ENCODE peak calls at places on chromosomes 13 and 19, in ten cellular contexts. L is GM12892, Y is upper lobe of left lung, V is breast epithelium, X is endothelial cell of umbilical vein, E is transverse colon, T is spleen, C is K562, R is prostate gland, F is H1. I is an unnamed sample.
A peak's percentile ranks its signal among the peaks of the same experiment; 100 is the strongest.

GRCh38 chr19:43820098-43820860 is 6.8 kb upstream of the ZNF283 start:
- DNase-seq in L (no peak), X (peak; percentile 20), Y (peak; percentile 54), C (no peak), R (no peak), F (peak; percentile 44), V (no peak), T (no peak), E (no peak), I (no peak)

GRCh38 chr13:102452831-102453230 is 51.0 kb upstream of the FGF14 start:
- DNase-seq in L (no peak), C (no peak), E (no peak), V (no peak), X (no peak), R (no peak), Y (no peak), T (no peak), F (no peak), I (no peak)

GRCh38 chr13:76884167-76884566 is 2.0 kb downstream of the KCTD12 start:
- DNase-seq in F (peak; percentile 33), C (no peak), L (no peak), Y (no peak), E (peak; percentile 17), T (peak; percentile 81), X (peak; percentile 79), R (no peak), V (peak; percentile 29), I (peak; percentile 30)

GRCh38 chr13:94325660-94326059 is 153.8 kb downstream of the DCT start:
- DNase-seq in V (no peak), X (no peak), F (no peak), T (no peak), C (no peak), R (no peak), L (no peak), E (no peak), Y (no peak), I (no peak)

GRCh38 chr13:23383151-23383550 is 50.4 kb downstream of the SACS start:
- DNase-seq in V (no peak), R (no peak), F (no peak), C (no peak), T (no peak), L (no peak), Y (no peak), X (no peak), E (no peak), I (no peak)

GRCh38 chr19:5644051-5644450 is 21.2 kb downstream of the SAFB start:
- DNase-seq in Y (no peak), X (no peak), L (no peak), E (no peak), V (no peak), F (no peak), R (no peak), C (no peak), T (no peak), I (no peak)

GRCh38 chr13:86653009-86653408 is 853.8 kb upstream of the SLITRK6 start:
- DNase-seq in C (no peak), R (no peak), F (no peak), L (no peak), Y (no peak), V (no peak), T (no peak), X (no peak), E (no peak), I (no peak)

GRCh38 chr19:40472516-40472915 is 5.7 kb downstream of the SPTBN4 start:
- DNase-seq in L (no peak), X (no peak), V (no peak), R (no peak), F (no peak), C (no peak), Y (peak; percentile 47), E (no peak), T (no peak), I (no peak)

GRCh38 chr13:103308700-103309099 is 242.5 kb upstream of the SLC10A2 start:
- DNase-seq in T (no peak), R (no peak), F (no peak), V (no peak), C (no peak), Y (no peak), E (no peak), X (no peak), L (no peak), I (no peak)

GRCh38 chr19:3146677-3147100 is 10.9 kb downstream of the GNA15 start:
- DNase-seq in L (no peak), T (peak; percentile 90), R (no peak), X (no peak), C (peak; percentile 68), Y (peak; percentile 90), F (no peak), V (no peak), E (peak; percentile 30), I (no peak)

GRCh38 chr13:33075996-33076395 is 59.8 kb downstream of the KL start:
- DNase-seq in V (no peak), R (no peak), L (no peak), Y (no peak), C (no peak), T (no peak), E (no peak), X (no peak), F (no peak), I (no peak)
- TF ChIP-seq POLR2A in V (no peak), R (no peak), L (no peak), Y (no peak), C (no peak), T (no peak), E (no peak), X (no peak), F (no peak), I (no peak)

GRCh38 chr13:27482996-27483395 is 32.6 kb upstream of the MTIF3 start:
- DNase-seq in V (no peak), T (no peak), L (peak; percentile 22), Y (no peak), F (no peak), E (peak; percentile 43), X (no peak), R (no peak), C (no peak), I (no peak)
- TF ChIP-seq POLR2AphosphoS5 in V (no peak), T (no peak), L (no peak), Y (no peak), F (no peak), E (no peak), X (no peak), R (no peak), C (no peak), I (no peak)

GRCh38 chr13:83919775-83920174 is 37.5 kb upstream of the SLITRK1 start:
- DNase-seq in E (no peak), F (no peak), X (no peak), Y (no peak), R (no peak), T (no peak), L (no peak), C (no peak), V (no peak), I (no peak)
- TF ChIP-seq POLR2A in E (no peak), F (no peak), X (no peak), Y (no peak), R (no peak), T (no peak), L (no peak), C (no peak), V (no peak), I (no peak)

DNA sequence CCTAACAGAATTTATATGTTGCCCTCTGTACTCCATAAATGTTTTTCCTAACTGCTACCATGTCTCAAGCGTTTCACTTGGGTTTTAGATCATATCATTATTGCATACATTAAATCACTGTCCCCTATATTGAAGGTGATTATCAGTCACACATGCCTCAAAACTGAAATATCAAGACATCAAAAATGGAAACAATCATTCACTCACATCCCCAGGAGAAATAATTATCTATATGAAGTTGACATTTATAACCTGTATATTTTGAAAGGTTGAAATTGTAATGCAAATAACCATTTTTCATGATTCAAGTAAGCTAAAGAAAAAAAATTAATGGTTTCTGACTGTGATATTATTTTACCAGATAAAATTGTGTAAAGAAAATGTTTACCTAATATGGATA is 1695.0 kb downstream of the SLITRK1 start:
- DNase-seq in X (no peak), E (no peak), R (no peak), Y (no peak), T (no peak), L (no peak), F (no peak), C (no peak), V (no peak), I (no peak)
- TF ChIP-seq POLR2AphosphoS5 in X (no peak), E (no peak), R (no peak), Y (no peak), T (no peak), L (no peak), F (no peak), C (no peak), V (no peak), I (no peak)

GRCh38 chr19:46216612-46217011 is 12.9 kb upstream of the IGFL1 start:
- DNase-seq in T (no peak), C (no peak), X (no peak), L (no peak), F (no peak), R (no peak), V (no peak), Y (no peak), E (no peak), I (no peak)
- TF ChIP-seq POLR2A in T (no peak), C (no peak), X (no peak), L (no peak), F (no peak), R (no peak), V (no peak), Y (no peak), E (no peak), I (no peak)

GRCh38 chr19:23823952-23824389 is 65.3 kb upstream of the ZNF681 start:
- DNase-seq in F (peak; percentile 34), X (no peak), Y (no peak), E (peak; percentile 16), C (peak; percentile 16), V (no peak), L (no peak), R (no peak), T (no peak), I (no peak)
- TF ChIP-seq POLR2AphosphoS5 in F (no peak), X (no peak), Y (no peak), E (no peak), C (no peak), V (no peak), L (no peak), R (no peak), T (no peak), I (no peak)

GRCh38 chr19:1254530-1255185 is 6.3 kb downstream of the MIDN start:
- DNase-seq in X (no peak), E (no peak), Y (peak; percentile 82), R (no peak), F (no peak), T (peak; percentile 83), C (no peak), L (no peak), V (no peak), I (no peak)
- TF ChIP-seq POLR2A in X (peak; percentile 19), E (no peak), Y (no peak), R (no peak), F (peak; percentile 42), T (no peak), C (no peak), L (no peak), V (no peak), I (no peak)

GRCh38 chr19:32037998-32038732 is 307.2 kb upstream of the ZNF507 start:
- DNase-seq in C (no peak), X (no peak), V (no peak), F (no peak), L (no peak), Y (no peak), T (no peak), R (peak; percentile 12), E (no peak), I (no peak)
- TF ChIP-seq POLR2AphosphoS5 in C (no peak), X (no peak), V (no peak), F (no peak), L (no peak), Y (no peak), T (no peak), R (no peak), E (peak; percentile 56), I (no peak)